ENCODE peak calls at places on chromosome X, in six cellular contexts. D is upper lobe of right lung, V is SJSA1, Y is psoas muscle, N is PC-3, M is IMR-90. X is an unnamed sample.

GRCh38 chrX:154409222-154409871 is at the start of gene DNASE1L1:
- DNase-seq in D (peak), V (peak), Y (peak), N (peak), M (peak), X (peak)

GRCh38 chrX:49878128-49878833 is 1.0 kb upstream of the USP27X start:
- DNase-seq in D (no peak), V (no peak), Y (no peak), N (no peak), M (no peak), X (no peak)

GRCh38 chrX:125132274-125132673 is 187.4 kb upstream of the TEX13C start:
- DNase-seq in D (no peak), V (peak), Y (no peak), N (peak), M (peak), X (no peak)

GRCh38 chrX:7586126-7586525 is 256.8 kb upstream of the VCX start:
- DNase-seq in D (no peak), V (no peak), Y (no peak), N (peak), M (peak), X (peak)

GRCh38 chrX:47248576-47248975 is 15.8 kb downstream of the USP11 start:
- DNase-seq in D (no peak), V (no peak), Y (no peak), N (no peak), M (no peak), X (no peak)

GRCh38 chrX:40156472-40157227 is 58.9 kb upstream of the BCOR start:
- DNase-seq in D (no peak), V (no peak), Y (no peak), N (no peak), M (no peak), X (no peak)

GRCh38 chrX:155841232-155841631 is 39.9 kb upstream of the VAMP7 start:
- DNase-seq in D (no peak), V (no peak), Y (no peak), N (no peak), M (no peak), X (peak)

GRCh38 chrX:40176979-40177430 is 79.2 kb upstream of the BCOR start:
- DNase-seq in D (no peak), V (peak), Y (peak), N (no peak), M (no peak), X (no peak)

GRCh38 chrX:53483838-53484420 is 49.8 kb upstream of the HSD17B10 start:
- DNase-seq in D (no peak), V (no peak), Y (no peak), N (peak), M (peak), X (no peak)

GRCh38 chrX:110317079-110317819 is 636 bp downstream of the AMMECR1 start:
- DNase-seq in D (peak), V (peak), Y (peak), N (no peak), M (no peak), X (peak)

GRCh38 chrX:124518888-124519287 is 172.5 kb downstream of the SH2D1A start:
- DNase-seq in D (no peak), V (no peak), Y (no peak), N (peak), M (peak), X (no peak)

GRCh38 chrX:2401590-2402360 is 99.0 kb downstream of the DHRSX start:
- DNase-seq in D (no peak), V (peak), Y (peak), N (no peak), M (no peak), X (peak)

GRCh38 chrX:42944381-42944998 is 166.5 kb upstream of the PPP1R2C start:
- DNase-seq in D (no peak), V (no peak), Y (no peak), N (no peak), M (no peak), X (no peak)

GRCh38 chrX:42188730-42189129 is 265.4 kb upstream of the CASK start:
- DNase-seq in D (no peak), V (no peak), Y (no peak), N (no peak), M (no peak), X (no peak)

GRCh38 chrX:110691446-110691845 is 104.2 kb downstream of the CHRDL1 start:
- DNase-seq in D (no peak), V (no peak), Y (no peak), N (no peak), M (no peak), X (no peak)

GRCh38 chrX:39946822-39947221 is 150.9 kb downstream of the BCOR start:
- DNase-seq in D (peak), V (peak), Y (no peak), N (peak), M (peak), X (no peak)

GRCh38 chrX:129188223-129188622 is 335.1 kb downstream of the SMARCA1 start:
- DNase-seq in D (no peak), V (no peak), Y (no peak), N (no peak), M (no peak), X (no peak)

GRCh38 chrX:97517763-97518162 is 634.1 kb downstream of the RPA4 start:
- DNase-seq in D (no peak), V (no peak), Y (no peak), N (peak), M (no peak), X (peak)

GRCh38 chrX:39667191-39667590 is 430.6 kb downstream of the BCOR start:
- DNase-seq in D (no peak), V (peak), Y (no peak), N (no peak), M (no peak), X (no peak)

GRCh38 chrX:41481264-41482109 is 34.3 kb downstream of the NYX start:
- DNase-seq in D (no peak), V (peak), Y (no peak), N (peak), M (no peak), X (no peak)

GRCh38 chrX:143121471-143121870 is 95.7 kb downstream of the SPANXN4 start:
- DNase-seq in D (no peak), V (no peak), Y (no peak), N (no peak), M (no peak), X (no peak)

GRCh38 chrX:19904778-19905367 is 17.5 kb upstream of the SH3KBP1 start:
- DNase-seq in D (no peak), V (peak), Y (no peak), N (peak), M (peak), X (peak)

GRCh38 chrX:153882557-153882956 is 3.4 kb downstream of the L1CAM start:
- DNase-seq in D (no peak), V (no peak), Y (no peak), N (no peak), M (no peak), X (no peak)

GRCh38 chrX:155056471-155056870 is 14.5 kb downstream of the CMC4 start:
- DNase-seq in D (no peak), V (no peak), Y (no peak), N (no peak), M (no peak), X (no peak)

GRCh38 chrX:53479295-53479694 is 45.1 kb upstream of the HSD17B10 start:
- DNase-seq in D (no peak), V (no peak), Y (no peak), N (peak), M (peak), X (no peak)

GRCh38 chrX:68828740-68829593 is at the start of gene EFNB1:
- DNase-seq in D (peak), V (peak), Y (peak), N (peak), M (peak), X (peak)

GRCh38 chrX:72572248-72573157 is at the start of gene HDAC8:
- DNase-seq in D (peak), V (peak), Y (peak), N (peak), M (peak), X (peak)

GRCh38 chrX:110665636-110666035 is 130.0 kb downstream of the CHRDL1 start:
- DNase-seq in D (peak), V (peak), Y (no peak), N (peak), M (peak), X (peak)

GRCh38 chrX:44828008-44828605 is 15.7 kb upstream of the DUSP21 start:
- DNase-seq in D (no peak), V (peak), Y (no peak), N (peak), M (peak), X (peak)

GRCh38 chrX:133985164-133986007 is at the start of gene GPC3:
- DNase-seq in D (peak), V (peak), Y (peak), N (no peak), M (peak), X (peak)

GRCh38 chrX:2589186-2590020 is 88.6 kb upstream of the DHRSX start:
- DNase-seq in D (no peak), V (no peak), Y (no peak), N (peak), M (peak), X (peak)

GRCh38 chrX:11755724-11756123 is 2.3 kb upstream of the MSL3 start:
- DNase-seq in D (no peak), V (no peak), Y (no peak), N (peak), M (no peak), X (no peak)

GRCh38 chrX:1307626-1308340 is 28.8 kb upstream of the IL3RA start:
- DNase-seq in D (no peak), V (no peak), Y (no peak), N (no peak), M (no peak), X (no peak)

GRCh38 chrX:112931478-112931877 is 90.8 kb upstream of the AMOT start:
- DNase-seq in D (no peak), V (no peak), Y (no peak), N (no peak), M (no peak), X (no peak)

GRCh38 chrX:35919536-35920309 is at the start of gene CFAP47:
- DNase-seq in D (peak), V (no peak), Y (no peak), N (peak), M (no peak), X (no peak)

GRCh38 chrX:123422875-123423274 is 238.8 kb downstream of the GRIA3 start:
- DNase-seq in D (no peak), V (no peak), Y (no peak), N (peak), M (peak), X (no peak)

GRCh38 chrX:153684447-153685178 is 3.1 kb upstream of the SLC6A8 start:
- DNase-seq in D (peak), V (no peak), Y (no peak), N (no peak), M (no peak), X (no peak)

GRCh38 chrX:119778829-119779228 is 12.6 kb downstream of the RPL39 start:
- DNase-seq in D (no peak), V (no peak), Y (no peak), N (no peak), M (no peak), X (no peak)

GRCh38 chrX:119775517-119776238 is 15.8 kb downstream of the RPL39 start:
- DNase-seq in D (no peak), V (no peak), Y (no peak), N (no peak), M (no peak), X (no peak)
- H3K27ac ChIP-seq in D (no peak), V (no peak), Y (no peak), N (no peak), M (no peak), X (no peak)

DNA sequence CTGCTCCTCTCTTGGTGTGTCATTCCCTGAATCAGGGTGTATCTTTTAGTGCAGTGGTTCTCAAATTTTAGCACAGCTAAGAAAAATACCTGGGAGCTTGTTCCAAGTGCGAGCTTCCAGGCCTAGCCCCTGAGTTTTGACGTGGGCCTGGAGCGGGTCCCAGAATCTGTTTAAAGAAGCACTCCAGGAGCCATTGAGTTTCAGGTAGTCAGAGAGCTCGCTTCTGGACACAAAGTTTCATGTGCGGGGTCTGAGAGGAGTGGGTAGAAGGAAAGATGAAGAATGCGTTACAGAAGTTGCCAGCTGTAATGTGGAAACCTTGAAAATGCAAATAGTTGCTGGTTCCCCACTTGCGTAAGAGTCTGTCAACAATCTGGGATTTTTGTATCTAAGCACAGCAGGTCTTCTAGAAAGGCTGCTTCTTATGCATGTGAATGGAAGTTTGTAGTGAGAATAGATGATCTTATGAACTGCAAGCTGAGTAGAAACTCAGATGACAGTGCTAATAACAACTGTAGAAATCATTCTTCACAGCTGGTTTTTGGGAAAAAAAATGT is 77.5 kb upstream of the CLCN4 start:
- DNase-seq in D (peak), V (no peak), Y (no peak), N (no peak), M (peak), X (no peak)
- H3K27ac ChIP-seq in D (no peak), V (no peak), Y (no peak), N (no peak), M (no peak), X (no peak)

GRCh38 chrX:31508338-31508737 is 436.5 kb upstream of the FTHL17 start:
- DNase-seq in D (no peak), V (peak), Y (no peak), N (no peak), M (peak), X (no peak)
- H3K27ac ChIP-seq in D (no peak), V (peak), Y (no peak), N (no peak), M (no peak), X (no peak)

DNA sequence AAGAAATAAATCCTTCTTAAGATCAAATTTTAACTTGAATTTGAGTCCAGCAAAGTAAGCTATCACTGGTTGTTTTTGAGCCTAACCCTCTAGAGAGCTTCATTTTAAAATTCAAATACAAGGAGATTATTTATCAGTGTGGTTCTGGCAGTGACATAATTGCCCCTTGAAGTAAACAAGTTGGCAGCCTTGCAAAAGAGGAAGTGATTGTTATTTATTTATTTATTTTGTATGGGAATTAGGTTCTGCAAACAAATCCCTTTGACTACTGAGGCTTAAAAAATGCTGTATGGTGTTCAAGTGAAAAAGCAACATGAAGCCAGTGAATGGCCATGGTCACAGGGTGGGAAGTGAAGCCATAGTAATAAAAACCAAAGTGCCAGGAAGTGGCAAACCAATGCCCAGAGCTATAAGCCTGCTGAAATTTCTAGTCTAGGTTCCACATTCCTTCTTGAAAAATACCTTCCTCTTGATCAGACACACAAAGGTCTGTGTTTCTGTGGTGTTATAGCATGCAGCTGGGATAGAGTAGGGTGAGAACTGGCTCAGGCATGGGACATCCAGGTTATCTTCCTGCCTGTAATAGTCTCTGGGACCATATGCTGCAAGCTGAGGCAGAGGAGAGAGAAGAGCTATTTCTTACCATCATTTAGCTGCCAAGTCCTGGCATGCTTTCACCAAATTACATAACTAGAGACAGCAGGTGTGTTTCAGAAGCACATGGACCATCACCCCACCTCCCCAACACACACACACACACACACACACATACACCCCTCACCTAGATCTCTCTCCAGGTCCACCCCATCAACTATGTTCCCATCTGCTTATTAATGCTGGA is 47.1 kb upstream of the TSPAN7 start:
- DNase-seq in D (no peak), V (no peak), Y (no peak), N (no peak), M (no peak), X (no peak)
- H3K27ac ChIP-seq in D (no peak), V (no peak), Y (peak), N (no peak), M (no peak), X (no peak)

X was measured in RWPE1.